ENCODE peak calls at places on chromosome 16, in seven cellular contexts. F is A549, D is GM12891, K is testis, H is stomach, C is spleen, J is NB4. O is an unnamed sample.

GRCh38 chr16:11896776-11897175 is 19.0 kb downstream of the GSPT1 start:
- DNase-seq in F (no peak), D (no peak), H (no peak), K (no peak), C (no peak), J (no peak), O (peak)

GRCh38 chr16:20393801-20394637 is 10.5 kb downstream of the PDILT start:
- DNase-seq in K (no peak), C (no peak), F (no peak), J (no peak), H (peak), D (no peak), O (no peak)

GRCh38 chr16:69055003-69055402 is 50.5 kb upstream of the HAS3 start:
- DNase-seq in K (no peak), D (no peak), J (no peak), H (no peak), F (no peak), C (no peak), O (no peak)

GRCh38 chr16:11602321-11602720 is 15.6 kb upstream of the LITAF start:
- DNase-seq in J (no peak), F (no peak), D (no peak), K (no peak), C (no peak), H (no peak), O (no peak)

GRCh38 chr16:57041182-57042156 is 50.9 kb upstream of the CPNE2 start:
- DNase-seq in K (no peak), J (peak), F (no peak), H (peak), C (peak), D (no peak), O (no peak)

GRCh38 chr16:56948234-56948633 is 13.5 kb upstream of the CETP start:
- DNase-seq in F (no peak), K (no peak), H (no peak), C (no peak), J (no peak), D (no peak), O (no peak)

GRCh38 chr16:68370221-68370920 is 59.6 kb downstream of the PRMT7 start:
- DNase-seq in H (no peak), K (no peak), D (no peak), C (no peak), F (no peak), J (peak), O (no peak)

GRCh38 chr16:67676516-67676915 is 9.9 kb downstream of the C16orf86 start:
- DNase-seq in K (no peak), D (no peak), J (no peak), C (peak), H (no peak), F (no peak), O (no peak)

GRCh38 chr16:76639685-76640289 is 362.6 kb downstream of the CNTNAP4 start:
- DNase-seq in D (no peak), F (peak), K (no peak), C (no peak), J (peak), H (no peak), O (peak)

GRCh38 chr16:63617047-63617989 is 1504.5 kb downstream of the CDH11 start:
- DNase-seq in F (no peak), J (no peak), D (no peak), K (peak), H (no peak), C (no peak), O (no peak)

GRCh38 chr16:53346-54236 is at the start of the genes POLR3K and SNRNP25:
- DNase-seq in D (peak), F (peak), H (peak), K (peak), J (peak), C (peak), O (peak)
- TF ChIP-seq POLR2A in D (peak), F (peak), H (no peak), K (no peak), J (peak), C (no peak), O (peak)

DNA sequence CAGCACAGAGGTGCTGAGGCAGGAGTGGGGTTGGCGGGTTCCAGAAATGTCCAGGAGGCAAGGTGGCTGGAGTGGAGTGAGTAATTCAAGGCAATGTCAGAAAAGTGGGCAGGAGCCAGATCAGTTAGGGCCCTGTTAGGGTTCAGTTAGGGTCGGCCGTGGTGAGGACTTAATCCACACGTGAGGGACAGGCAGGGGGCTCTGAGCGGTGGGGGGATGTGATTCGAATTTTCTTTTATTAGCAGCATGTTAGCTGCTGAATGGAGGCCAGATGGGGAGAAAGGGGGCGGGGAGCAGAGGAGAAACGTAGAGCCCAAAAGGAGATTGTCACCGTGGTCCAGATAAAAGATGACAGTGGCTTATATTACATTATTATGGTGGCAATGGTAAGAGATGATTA is 390.3 kb downstream of the HAPSTR1 start:
- DNase-seq in H (no peak), D (no peak), K (no peak), F (no peak), J (no peak), C (no peak), O (no peak)
- TF ChIP-seq POLR2A in H (no peak), D (no peak), K (no peak), F (no peak), J (no peak), C (no peak), O (no peak)

GRCh38 chr16:31429314-31429713 is 1.2 kb upstream of the COX6A2 start:
- DNase-seq in H (no peak), C (no peak), J (no peak), D (no peak), F (no peak), K (peak), O (no peak)

GRCh38 chr16:31428277-31428597 is at the start of gene COX6A2:
- DNase-seq in K (no peak), J (no peak), H (no peak), C (no peak), D (no peak), F (no peak), O (no peak)

GRCh38 chr16:31430380-31431052 is 2.4 kb upstream of the COX6A2 start:
- DNase-seq in D (no peak), C (no peak), J (no peak), H (no peak), F (no peak), K (no peak), O (no peak)

GRCh38 chr16:31428638-31429247 is 583 bp upstream of the COX6A2 start:
- DNase-seq in D (no peak), F (no peak), H (no peak), K (no peak), J (no peak), C (no peak), O (no peak)

DNA sequence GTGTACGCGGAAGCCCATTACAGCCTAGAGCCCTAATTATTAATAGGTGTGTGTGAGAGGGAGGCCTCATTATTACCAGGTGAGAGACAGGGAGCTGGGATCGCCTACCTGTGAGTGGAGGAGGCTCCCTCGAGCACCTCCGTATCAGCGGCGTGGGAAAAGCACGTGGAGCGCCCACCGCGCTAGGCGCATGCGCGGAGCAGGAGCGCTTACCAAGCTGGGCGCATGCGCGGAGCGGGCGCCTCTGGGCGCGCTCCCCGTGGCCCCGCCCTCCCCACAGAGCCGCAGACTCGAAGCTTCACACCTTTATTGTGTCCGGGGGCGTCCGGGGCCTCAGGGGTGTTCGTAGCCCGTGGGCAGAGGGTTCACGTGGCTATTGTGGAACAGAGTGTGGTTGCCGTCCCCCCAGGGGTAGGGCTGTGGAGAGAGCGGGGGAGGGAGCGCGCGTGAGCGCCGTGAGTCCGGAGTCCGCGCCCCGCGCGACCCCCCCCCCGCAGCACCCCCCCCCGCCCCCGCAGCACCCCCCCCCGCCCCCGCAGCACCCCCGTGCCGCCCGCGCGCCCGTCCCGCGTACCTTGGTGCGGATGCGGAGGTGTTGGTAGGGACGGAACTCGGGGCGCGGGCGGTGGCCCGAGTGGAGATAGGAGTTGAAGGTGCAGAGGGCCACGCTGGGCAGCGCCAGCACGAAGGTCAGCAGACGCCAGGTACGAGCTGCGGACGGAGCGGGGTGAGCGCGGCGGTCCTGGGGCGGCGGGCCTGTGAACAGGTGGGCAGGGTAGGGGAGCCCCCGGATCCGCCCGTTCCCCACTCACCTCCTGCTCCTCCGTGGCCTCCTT is 501 bp downstream of the COX6A2 start:
- DNase-seq in J (no peak), F (no peak), D (no peak), C (peak), K (peak), H (peak), O (no peak)
- TF ChIP-seq POLR2A in J (no peak), F (no peak), D (no peak), C (no peak), K (no peak), H (no peak), O (no peak)

GRCh38 chr16:2039286-2040030 is 8.2 kb downstream of the NTHL1 start:
- DNase-seq in D (no peak), C (no peak), K (peak), J (no peak), H (peak), F (peak), O (no peak)
- TF ChIP-seq POLR2A in D (no peak), C (no peak), K (no peak), J (no peak), H (no peak), F (no peak), O (no peak)

O was measured in erythroblast.